ENCODE peak calls at places on chromosomes 4 and X, in five cellular contexts. One of them, this sample, is unnamed.

GRCh38 chr4:158769175-158769831 is 477 bp downstream of the FNIP2 start:
- DNase-seq in esophagus muscularis mucosa: no peak
- DNase-seq in stomach: peak; percentile 29
- DNase-seq in K562: peak; percentile 61
- DNase-seq in prostate gland: peak; percentile 16
- DNase-seq in this sample: peak; percentile 37

GRCh38 chrX:39616098-39616729 is 481.5 kb downstream of the BCOR start:
- DNase-seq in stomach: no peak
- DNase-seq in K562: no peak
- DNase-seq in prostate gland: no peak
- DNase-seq in esophagus muscularis mucosa: no peak
- DNase-seq in this sample: no peak

GRCh38 chr4:89419121-89419695 is 111.6 kb upstream of the GPRIN3 start:
- DNase-seq in K562: no peak
- DNase-seq in prostate gland: no peak
- DNase-seq in esophagus muscularis mucosa: no peak
- DNase-seq in stomach: no peak
- DNase-seq in this sample: no peak

GRCh38 chr4:2255501-2256155 is 6.3 kb downstream of the MXD4 start:
- DNase-seq in prostate gland: peak; percentile 52
- DNase-seq in esophagus muscularis mucosa: peak; percentile 70
- DNase-seq in K562: no peak
- DNase-seq in stomach: peak; percentile 28
- DNase-seq in this sample: peak; percentile 10

GRCh38 chr4:176668324-176668723 is 124.4 kb downstream of the VEGFC start:
- DNase-seq in prostate gland: no peak
- DNase-seq in stomach: no peak
- DNase-seq in K562: no peak
- DNase-seq in esophagus muscularis mucosa: no peak
- DNase-seq in this sample: no peak

GRCh38 chr4:8247047-8247930 is 22.3 kb upstream of the HTRA3 start:
- DNase-seq in K562: no peak
- DNase-seq in stomach: peak; percentile 70
- DNase-seq in esophagus muscularis mucosa: no peak
- DNase-seq in prostate gland: no peak
- DNase-seq in this sample: peak; percentile 26

GRCh38 chrX:147776988-147777387 is 134.7 kb upstream of the FMR1 start:
- DNase-seq in K562: no peak
- DNase-seq in stomach: no peak
- DNase-seq in prostate gland: no peak
- DNase-seq in esophagus muscularis mucosa: no peak
- DNase-seq in this sample: peak; percentile 11

GRCh38 chr4:158630893-158631292 is 40.8 kb downstream of the C4orf46 start:
- DNase-seq in stomach: no peak
- DNase-seq in K562: no peak
- DNase-seq in esophagus muscularis mucosa: no peak
- DNase-seq in prostate gland: no peak
- DNase-seq in this sample: peak; percentile 8

GRCh38 chr4:20254517-20255250 is 3.0 kb downstream of the SLIT2 start:
- DNase-seq in esophagus muscularis mucosa: no peak
- DNase-seq in stomach: no peak
- DNase-seq in K562: no peak
- DNase-seq in prostate gland: no peak
- DNase-seq in this sample: no peak

GRCh38 chr4:22190855-22191254 is 242.3 kb upstream of the KCNIP4 start:
- DNase-seq in esophagus muscularis mucosa: no peak
- DNase-seq in prostate gland: no peak
- DNase-seq in stomach: no peak
- DNase-seq in K562: no peak
- DNase-seq in this sample: no peak

GRCh38 chr4:14259926-14260325 is 632.4 kb upstream of the BOD1L1 start:
- DNase-seq in stomach: no peak
- DNase-seq in esophagus muscularis mucosa: no peak
- DNase-seq in prostate gland: no peak
- DNase-seq in K562: no peak
- DNase-seq in this sample: no peak

GRCh38 chr4:116101321-116101720 is 984.1 kb downstream of the TRAM1L1 start:
- DNase-seq in prostate gland: no peak
- DNase-seq in esophagus muscularis mucosa: no peak
- DNase-seq in K562: no peak
- DNase-seq in stomach: no peak
- DNase-seq in this sample: no peak

GRCh38 chr4:37760840-37761239 is 65.6 kb upstream of the PGM2 start:
- DNase-seq in K562: no peak
- DNase-seq in esophagus muscularis mucosa: no peak
- DNase-seq in prostate gland: no peak
- DNase-seq in stomach: no peak
- DNase-seq in this sample: no peak

GRCh38 chr4:145805490-145805889 is 125.5 kb downstream of the C4orf51 start:
- DNase-seq in esophagus muscularis mucosa: no peak
- DNase-seq in prostate gland: no peak
- DNase-seq in stomach: no peak
- DNase-seq in K562: peak; percentile 9
- DNase-seq in this sample: no peak

GRCh38 chr4:188578657-188579056 is 439.4 kb downstream of the TRIML1 start:
- DNase-seq in prostate gland: no peak
- DNase-seq in stomach: no peak
- DNase-seq in esophagus muscularis mucosa: no peak
- DNase-seq in K562: no peak
- DNase-seq in this sample: no peak

GRCh38 chr4:94305468-94306225 is 37.0 kb downstream of the HPGDS start:
- DNase-seq in prostate gland: no peak
- DNase-seq in stomach: no peak
- DNase-seq in esophagus muscularis mucosa: no peak
- DNase-seq in K562: peak; percentile 11
- DNase-seq in this sample: no peak

GRCh38 chr4:126798214-126798613 is 834.5 kb upstream of the INTU start:
- DNase-seq in prostate gland: no peak
- DNase-seq in stomach: no peak
- DNase-seq in K562: no peak
- DNase-seq in esophagus muscularis mucosa: no peak
- DNase-seq in this sample: no peak

GRCh38 chr4:70197842-70198241 is 2.3 kb downstream of the ODAM start:
- DNase-seq in prostate gland: peak; percentile 68
- DNase-seq in stomach: peak; percentile 83
- DNase-seq in K562: no peak
- DNase-seq in esophagus muscularis mucosa: no peak
- DNase-seq in this sample: peak; percentile 27

GRCh38 chr4:169094656-169095231 is 84.7 kb upstream of the CBR4 start:
- DNase-seq in stomach: no peak
- DNase-seq in esophagus muscularis mucosa: no peak
- DNase-seq in prostate gland: no peak
- DNase-seq in K562: no peak
- DNase-seq in this sample: no peak

GRCh38 chr4:152917533-152918395 is 18.4 kb upstream of the FHDC1 start:
- DNase-seq in prostate gland: no peak
- DNase-seq in K562: no peak
- DNase-seq in esophagus muscularis mucosa: no peak
- DNase-seq in stomach: no peak
- DNase-seq in this sample: no peak

GRCh38 chr4:15003441-15003890 is 1.2 kb downstream of the CPEB2 start:
- DNase-seq in K562: peak; percentile 60
- DNase-seq in esophagus muscularis mucosa: no peak
- DNase-seq in stomach: peak; percentile 63
- DNase-seq in prostate gland: peak; percentile 24
- DNase-seq in this sample: peak; percentile 68

GRCh38 chr4:6641164-6641970 is 882 bp downstream of the MRFAP1 start:
- DNase-seq in prostate gland: peak; percentile 35
- DNase-seq in stomach: peak; percentile 40
- DNase-seq in esophagus muscularis mucosa: no peak
- DNase-seq in K562: peak; percentile 55
- DNase-seq in this sample: peak; percentile 61

GRCh38 chr4:56128231-56128630 is 179.5 kb downstream of the CEP135 start:
- DNase-seq in prostate gland: no peak
- DNase-seq in K562: no peak
- DNase-seq in stomach: no peak
- DNase-seq in esophagus muscularis mucosa: no peak
- DNase-seq in this sample: no peak

GRCh38 chr4:125311503-125311902 is 3.3 kb upstream of the FAT4 start:
- DNase-seq in esophagus muscularis mucosa: no peak
- DNase-seq in prostate gland: no peak
- DNase-seq in K562: no peak
- DNase-seq in stomach: no peak
- DNase-seq in this sample: no peak

GRCh38 chr4:190014771-190015537 is 12.1 kb downstream of the FRG2 start:
- DNase-seq in K562: peak; percentile 64
- DNase-seq in prostate gland: no peak
- DNase-seq in stomach: no peak
- DNase-seq in esophagus muscularis mucosa: no peak
- DNase-seq in this sample: no peak
- TF ChIP-seq POLR2AphosphoS5 in K562: no peak
- TF ChIP-seq POLR2AphosphoS5 in prostate gland: no peak
- TF ChIP-seq POLR2AphosphoS5 in stomach: no peak
- TF ChIP-seq POLR2AphosphoS5 in esophagus muscularis mucosa: no peak
- TF ChIP-seq POLR2AphosphoS5 in this sample: no peak

DNA sequence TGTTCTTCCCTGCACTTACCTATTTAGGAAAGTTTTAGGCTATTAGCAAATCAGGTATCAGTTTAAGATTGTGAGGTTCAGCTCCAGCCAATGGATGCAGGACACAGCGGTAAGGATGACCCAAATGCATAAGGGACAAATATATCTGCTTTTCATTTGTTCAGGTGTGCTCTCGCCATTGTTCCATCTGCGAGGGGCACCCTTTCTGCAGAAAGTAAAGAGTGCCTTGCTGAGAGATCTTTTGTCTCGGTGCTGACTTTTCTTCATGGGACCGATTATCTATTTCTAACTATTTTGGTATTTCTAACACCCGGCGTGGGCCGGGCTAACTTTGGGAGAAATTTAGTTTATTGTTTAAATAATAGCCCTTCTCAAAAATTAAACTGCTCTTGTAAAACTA is 49.0 kb downstream of the CCDC149 start:
- DNase-seq in K562: no peak
- DNase-seq in stomach: no peak
- DNase-seq in prostate gland: no peak
- DNase-seq in esophagus muscularis mucosa: no peak
- DNase-seq in this sample: no peak
- H3K9me3 ChIP-seq in K562: no peaks in the 10 kb centered on the region
- H3K9me3 ChIP-seq in stomach: peaks cover 9% of the 10 kb centered on the region
- H3K9me3 ChIP-seq in prostate gland: no peaks in the 10 kb centered on the region
- H3K9me3 ChIP-seq in esophagus muscularis mucosa: peaks cover 15% of the 10 kb centered on the region
- H3K9me3 ChIP-seq in this sample: peaks cover 20% of the 10 kb centered on the region

GRCh38 chr4:40197879-40198689 is 1.3 kb downstream of the RHOH start:
- DNase-seq in esophagus muscularis mucosa: no peak
- DNase-seq in stomach: no peak
- DNase-seq in K562: peak; percentile 56
- DNase-seq in prostate gland: no peak
- DNase-seq in this sample: peak; percentile 22
- TF ChIP-seq POLR2AphosphoS5 in esophagus muscularis mucosa: no peak
- TF ChIP-seq POLR2AphosphoS5 in stomach: no peak
- TF ChIP-seq POLR2AphosphoS5 in K562: peak; percentile 71
- TF ChIP-seq POLR2AphosphoS5 in prostate gland: no peak
- TF ChIP-seq POLR2AphosphoS5 in this sample: no peak

GRCh38 chrX:82591421-82591820 is 916.7 kb upstream of the POU3F4 start:
- DNase-seq in stomach: no peak
- DNase-seq in esophagus muscularis mucosa: no peak
- DNase-seq in K562: no peak
- DNase-seq in prostate gland: no peak
- DNase-seq in this sample: no peak
- H3K9me3 ChIP-seq in stomach: no peaks in the 10 kb centered on the region
- H3K9me3 ChIP-seq in esophagus muscularis mucosa: no peaks in the 10 kb centered on the region
- H3K9me3 ChIP-seq in K562: no peaks in the 10 kb centered on the region
- H3K9me3 ChIP-seq in prostate gland: no peaks in the 10 kb centered on the region
- H3K9me3 ChIP-seq in this sample: no peaks in the 10 kb centered on the region

DNA sequence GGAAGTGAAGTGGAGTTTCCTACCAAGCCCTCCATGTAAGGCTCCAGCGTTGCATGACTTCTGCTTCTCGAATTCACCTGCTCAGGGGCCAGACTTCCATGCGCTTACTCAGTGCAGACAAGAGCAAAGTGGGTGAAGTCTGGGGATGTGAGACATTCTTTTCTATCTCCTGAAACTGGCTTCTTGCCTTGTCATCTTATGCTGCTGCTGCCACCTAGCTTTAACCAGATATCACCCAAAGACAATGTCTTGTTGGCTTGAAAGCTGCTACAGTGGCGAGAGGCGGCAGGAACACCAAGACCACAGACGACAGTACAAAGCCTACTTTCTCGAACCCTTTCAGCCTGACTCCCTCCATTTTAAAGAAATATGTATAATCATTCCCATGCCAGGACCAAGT is 103.6 kb upstream of the ADGRG2 start:
- DNase-seq in K562: peak; percentile 8
- DNase-seq in esophagus muscularis mucosa: no peak
- DNase-seq in prostate gland: peak; percentile 4
- DNase-seq in stomach: no peak
- DNase-seq in this sample: no peak
- TF ChIP-seq POLR2AphosphoS5 in K562: no peak
- TF ChIP-seq POLR2AphosphoS5 in esophagus muscularis mucosa: no peak
- TF ChIP-seq POLR2AphosphoS5 in prostate gland: no peak
- TF ChIP-seq POLR2AphosphoS5 in stomach: no peak
- TF ChIP-seq POLR2AphosphoS5 in this sample: no peak

DNA sequence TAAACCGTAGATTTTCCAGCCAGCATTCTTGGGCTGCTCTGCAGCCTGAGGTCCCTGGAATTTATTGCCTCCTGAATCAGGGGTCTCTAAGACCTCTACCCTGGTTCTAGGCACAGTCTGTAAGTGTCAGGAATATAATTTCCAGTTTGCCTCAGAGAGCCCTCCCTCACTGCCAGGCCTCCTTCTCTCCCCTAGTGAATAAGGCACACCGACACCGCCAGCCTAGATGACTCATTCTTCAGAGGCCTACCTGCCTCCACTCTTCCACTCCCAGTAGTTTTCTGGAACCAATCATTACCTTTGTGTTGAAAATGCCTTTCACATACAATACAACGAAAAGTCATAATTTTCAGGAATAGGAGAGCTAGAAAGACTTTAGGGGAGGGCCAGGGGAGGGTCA is 50.3 kb upstream of the ARHGEF9 start:
- DNase-seq in esophagus muscularis mucosa: no peak
- DNase-seq in prostate gland: no peak
- DNase-seq in K562: no peak
- DNase-seq in stomach: no peak
- DNase-seq in this sample: no peak
- H3K9me3 ChIP-seq in esophagus muscularis mucosa: no peaks in the 10 kb centered on the region
- H3K9me3 ChIP-seq in prostate gland: no peaks in the 10 kb centered on the region
- H3K9me3 ChIP-seq in K562: no peaks in the 10 kb centered on the region
- H3K9me3 ChIP-seq in stomach: no peaks in the 10 kb centered on the region
- H3K9me3 ChIP-seq in this sample: no peaks in the 10 kb centered on the region

GRCh38 chrX:150370589-150371312 is 7.6 kb downstream of the MAMLD1 start:
- DNase-seq in stomach: no peak
- DNase-seq in prostate gland: no peak
- DNase-seq in K562: no peak
- DNase-seq in esophagus muscularis mucosa: no peak
- DNase-seq in this sample: no peak
- TF ChIP-seq POLR2AphosphoS5 in stomach: no peak
- TF ChIP-seq POLR2AphosphoS5 in prostate gland: no peak
- TF ChIP-seq POLR2AphosphoS5 in K562: no peak
- TF ChIP-seq POLR2AphosphoS5 in esophagus muscularis mucosa: no peak
- TF ChIP-seq POLR2AphosphoS5 in this sample: peak; percentile 6

DNA sequence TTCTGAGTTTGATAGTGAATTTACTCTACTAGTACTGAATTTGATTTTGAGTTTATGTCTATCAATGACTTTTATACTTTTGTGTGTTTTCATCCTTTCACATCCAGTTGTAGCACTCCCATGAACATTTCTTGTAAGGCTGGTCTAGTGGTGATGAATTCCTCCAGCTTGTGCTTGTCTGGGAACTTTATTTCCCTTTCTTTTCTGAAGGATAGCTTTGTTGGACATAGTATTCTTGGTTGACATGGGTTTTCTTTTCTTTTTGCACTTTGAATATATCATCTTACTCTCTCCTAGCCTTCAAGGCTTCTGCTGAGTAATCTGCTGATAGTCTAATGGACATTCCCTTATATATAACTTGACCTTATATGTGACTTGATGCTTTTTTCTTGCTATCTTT is 32.5 kb upstream of the IL2 start:
- DNase-seq in stomach: no peak
- DNase-seq in esophagus muscularis mucosa: no peak
- DNase-seq in K562: no peak
- DNase-seq in prostate gland: no peak
- DNase-seq in this sample: no peak
- H3K9me3 ChIP-seq in stomach: no peaks in the 10 kb centered on the region
- H3K9me3 ChIP-seq in esophagus muscularis mucosa: peaks cover 25% of the 10 kb centered on the region
- H3K9me3 ChIP-seq in K562: peaks cover 8% of the 10 kb centered on the region
- H3K9me3 ChIP-seq in prostate gland: no peaks in the 10 kb centered on the region
- H3K9me3 ChIP-seq in this sample: peaks cover 11% of the 10 kb centered on the region